ENCODE peak calls at places on chromosome 17, in ten cellular contexts. One of them, this sample, is unnamed.

GRCh38 chr17:792277-792676 is 10.1 kb downstream of the MRM3 start:
- DNase-seq in astrocyte of the spinal cord: no peak
- DNase-seq in PC-3: no peak
- DNase-seq in cardiac fibroblast: no peak
- DNase-seq in neural progenitor cell: no peak
- DNase-seq in AG09319: no peak
- DNase-seq in mucosa of descending colon: no peak
- DNase-seq in Caco-2: no peak
- DNase-seq in cardiac muscle cell: no peak
- DNase-seq in tibial artery: no peak
- DNase-seq in this sample: no peak

GRCh38 chr17:13646411-13646810 is 44.7 kb upstream of the HS3ST3A1 start:
- DNase-seq in astrocyte of the spinal cord: peak; percentile 8
- DNase-seq in PC-3: no peak
- DNase-seq in cardiac fibroblast: no peak
- DNase-seq in neural progenitor cell: no peak
- DNase-seq in AG09319: no peak
- DNase-seq in mucosa of descending colon: no peak
- DNase-seq in Caco-2: no peak
- DNase-seq in cardiac muscle cell: no peak
- DNase-seq in tibial artery: no peak
- DNase-seq in this sample: no peak

GRCh38 chr17:64506576-64507417 is at the start of gene CEP95:
- DNase-seq in astrocyte of the spinal cord: peak; percentile 99
- DNase-seq in PC-3: peak; percentile 96
- DNase-seq in cardiac fibroblast: peak; percentile 99
- DNase-seq in neural progenitor cell: peak; percentile 96
- DNase-seq in AG09319: peak; percentile 99
- DNase-seq in mucosa of descending colon: peak; percentile 95
- DNase-seq in Caco-2: peak; percentile 97
- DNase-seq in cardiac muscle cell: peak; percentile 99
- DNase-seq in tibial artery: peak; percentile 98
- DNase-seq in this sample: peak; percentile 93

GRCh38 chr17:4544656-4545216 is 10.4 kb downstream of the MYBBP1A start:
- DNase-seq in astrocyte of the spinal cord: no peak
- DNase-seq in PC-3: no peak
- DNase-seq in cardiac fibroblast: no peak
- DNase-seq in neural progenitor cell: no peak
- DNase-seq in AG09319: no peak
- DNase-seq in mucosa of descending colon: no peak
- DNase-seq in Caco-2: no peak
- DNase-seq in cardiac muscle cell: no peak
- DNase-seq in tibial artery: no peak
- DNase-seq in this sample: no peak

GRCh38 chr17:142876-143784 is 5.8 kb downstream of the SCGB1C2 start:
- DNase-seq in astrocyte of the spinal cord: no peak
- DNase-seq in PC-3: no peak
- DNase-seq in cardiac fibroblast: no peak
- DNase-seq in neural progenitor cell: no peak
- DNase-seq in AG09319: no peak
- DNase-seq in mucosa of descending colon: no peak
- DNase-seq in Caco-2: peak; percentile 0
- DNase-seq in cardiac muscle cell: no peak
- DNase-seq in tibial artery: peak; percentile 40
- DNase-seq in this sample: no peak

GRCh38 chr17:28338056-28338768 is 2.7 kb downstream of the TNFAIP1 start:
- DNase-seq in astrocyte of the spinal cord: peak; percentile 45
- DNase-seq in PC-3: peak; percentile 14
- DNase-seq in cardiac fibroblast: peak; percentile 78
- DNase-seq in neural progenitor cell: no peak
- DNase-seq in AG09319: no peak
- DNase-seq in mucosa of descending colon: no peak
- DNase-seq in Caco-2: no peak
- DNase-seq in cardiac muscle cell: peak; percentile 61
- DNase-seq in tibial artery: no peak
- DNase-seq in this sample: no peak

GRCh38 chr17:35161281-35161761 is 13.7 kb downstream of the UNC45B start:
- DNase-seq in astrocyte of the spinal cord: no peak
- DNase-seq in PC-3: no peak
- DNase-seq in cardiac fibroblast: no peak
- DNase-seq in neural progenitor cell: no peak
- DNase-seq in AG09319: no peak
- DNase-seq in mucosa of descending colon: no peak
- DNase-seq in Caco-2: no peak
- DNase-seq in cardiac muscle cell: peak; percentile 34
- DNase-seq in tibial artery: peak; percentile 1
- DNase-seq in this sample: no peak

GRCh38 chr17:17819561-17819995 is 17.2 kb downstream of the SREBF1 start:
- DNase-seq in astrocyte of the spinal cord: peak; percentile 95
- DNase-seq in PC-3: peak; percentile 97
- DNase-seq in cardiac fibroblast: peak; percentile 93
- DNase-seq in neural progenitor cell: no peak
- DNase-seq in AG09319: peak; percentile 61
- DNase-seq in mucosa of descending colon: peak; percentile 80
- DNase-seq in Caco-2: no peak
- DNase-seq in cardiac muscle cell: peak; percentile 96
- DNase-seq in tibial artery: no peak
- DNase-seq in this sample: peak; percentile 91

GRCh38 chr17:12688382-12688781 is 22.7 kb downstream of the MYOCD start:
- DNase-seq in astrocyte of the spinal cord: no peak
- DNase-seq in PC-3: no peak
- DNase-seq in cardiac fibroblast: no peak
- DNase-seq in neural progenitor cell: no peak
- DNase-seq in AG09319: no peak
- DNase-seq in mucosa of descending colon: no peak
- DNase-seq in Caco-2: no peak
- DNase-seq in cardiac muscle cell: no peak
- DNase-seq in tibial artery: no peak
- DNase-seq in this sample: no peak

GRCh38 chr17:67610061-67610460 is 107.7 kb upstream of the NOL11 start:
- DNase-seq in astrocyte of the spinal cord: no peak
- DNase-seq in PC-3: no peak
- DNase-seq in cardiac fibroblast: no peak
- DNase-seq in neural progenitor cell: no peak
- DNase-seq in AG09319: no peak
- DNase-seq in mucosa of descending colon: no peak
- DNase-seq in Caco-2: no peak
- DNase-seq in cardiac muscle cell: no peak
- DNase-seq in tibial artery: no peak
- DNase-seq in this sample: no peak

GRCh38 chr17:67606471-67606870 is 111.3 kb upstream of the NOL11 start:
- DNase-seq in astrocyte of the spinal cord: no peak
- DNase-seq in PC-3: peak; percentile 45
- DNase-seq in cardiac fibroblast: peak; percentile 28
- DNase-seq in neural progenitor cell: no peak
- DNase-seq in AG09319: no peak
- DNase-seq in mucosa of descending colon: peak; percentile 64
- DNase-seq in Caco-2: no peak
- DNase-seq in cardiac muscle cell: peak; percentile 49
- DNase-seq in tibial artery: no peak
- DNase-seq in this sample: no peak

GRCh38 chr17:67608691-67609090 is 109.0 kb upstream of the NOL11 start:
- DNase-seq in astrocyte of the spinal cord: peak; percentile 67
- DNase-seq in PC-3: peak; percentile 97
- DNase-seq in cardiac fibroblast: peak; percentile 79
- DNase-seq in neural progenitor cell: no peak
- DNase-seq in AG09319: no peak
- DNase-seq in mucosa of descending colon: no peak
- DNase-seq in Caco-2: no peak
- DNase-seq in cardiac muscle cell: peak; percentile 90
- DNase-seq in tibial artery: no peak
- DNase-seq in this sample: no peak

GRCh38 chr17:67605259-67605912 is 112.3 kb upstream of the NOL11 start:
- DNase-seq in astrocyte of the spinal cord: peak; percentile 56
- DNase-seq in PC-3: no peak
- DNase-seq in cardiac fibroblast: peak; percentile 70
- DNase-seq in neural progenitor cell: no peak
- DNase-seq in AG09319: no peak
- DNase-seq in mucosa of descending colon: no peak
- DNase-seq in Caco-2: no peak
- DNase-seq in cardiac muscle cell: peak; percentile 78
- DNase-seq in tibial artery: no peak
- DNase-seq in this sample: no peak

DNA sequence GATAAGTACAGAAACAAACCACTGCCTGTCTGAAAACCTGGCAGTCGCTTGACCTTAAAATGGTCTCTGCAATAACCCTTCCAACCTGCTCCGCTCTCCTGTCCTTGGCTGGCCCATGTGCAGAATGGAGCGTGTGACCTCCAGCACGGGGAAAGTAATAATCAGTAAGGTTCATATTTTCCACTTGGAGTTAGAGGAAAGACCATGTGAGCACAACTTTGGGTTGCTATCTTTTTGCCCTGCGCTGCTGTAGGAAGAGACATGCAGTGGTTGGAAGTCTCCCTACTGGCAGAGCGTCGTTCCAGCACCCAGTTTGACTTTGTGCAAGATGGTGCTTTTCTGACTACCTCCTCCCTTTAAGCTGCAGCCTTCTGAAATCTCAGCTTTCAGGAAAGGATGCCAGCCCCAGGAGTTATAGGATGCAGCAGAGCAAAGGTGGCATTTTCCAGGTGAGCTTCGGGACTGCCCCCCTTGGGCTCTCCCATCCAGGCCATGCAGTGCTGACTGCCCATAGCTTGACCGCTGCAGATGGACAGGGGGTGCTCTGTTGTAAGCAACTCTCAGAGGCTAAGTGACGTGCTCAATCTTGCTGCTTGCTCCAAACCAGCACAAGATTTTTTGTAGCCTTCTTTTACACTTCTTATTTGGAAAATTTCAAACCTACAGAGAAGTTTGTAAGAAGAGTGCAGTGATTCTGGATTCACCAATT is 110.7 kb upstream of the NOL11 start:
- DNase-seq in astrocyte of the spinal cord: no peak
- DNase-seq in PC-3: no peak
- DNase-seq in cardiac fibroblast: peak; percentile 26
- DNase-seq in neural progenitor cell: no peak
- DNase-seq in AG09319: no peak
- DNase-seq in mucosa of descending colon: no peak
- DNase-seq in Caco-2: no peak
- DNase-seq in cardiac muscle cell: peak; percentile 28
- DNase-seq in tibial artery: no peak
- DNase-seq in this sample: no peak
- TF ChIP-seq CTCF in astrocyte of the spinal cord: no peak
- TF ChIP-seq CTCF in PC-3: no peak
- TF ChIP-seq CTCF in cardiac fibroblast: no peak
- TF ChIP-seq CTCF in neural progenitor cell: no peak
- TF ChIP-seq CTCF in AG09319: no peak
- TF ChIP-seq CTCF in mucosa of descending colon: no peak
- TF ChIP-seq CTCF in Caco-2: no peak
- TF ChIP-seq CTCF in cardiac muscle cell: no peak
- TF ChIP-seq CTCF in tibial artery: no peak
- TF ChIP-seq CTCF in this sample: no peak

DNA sequence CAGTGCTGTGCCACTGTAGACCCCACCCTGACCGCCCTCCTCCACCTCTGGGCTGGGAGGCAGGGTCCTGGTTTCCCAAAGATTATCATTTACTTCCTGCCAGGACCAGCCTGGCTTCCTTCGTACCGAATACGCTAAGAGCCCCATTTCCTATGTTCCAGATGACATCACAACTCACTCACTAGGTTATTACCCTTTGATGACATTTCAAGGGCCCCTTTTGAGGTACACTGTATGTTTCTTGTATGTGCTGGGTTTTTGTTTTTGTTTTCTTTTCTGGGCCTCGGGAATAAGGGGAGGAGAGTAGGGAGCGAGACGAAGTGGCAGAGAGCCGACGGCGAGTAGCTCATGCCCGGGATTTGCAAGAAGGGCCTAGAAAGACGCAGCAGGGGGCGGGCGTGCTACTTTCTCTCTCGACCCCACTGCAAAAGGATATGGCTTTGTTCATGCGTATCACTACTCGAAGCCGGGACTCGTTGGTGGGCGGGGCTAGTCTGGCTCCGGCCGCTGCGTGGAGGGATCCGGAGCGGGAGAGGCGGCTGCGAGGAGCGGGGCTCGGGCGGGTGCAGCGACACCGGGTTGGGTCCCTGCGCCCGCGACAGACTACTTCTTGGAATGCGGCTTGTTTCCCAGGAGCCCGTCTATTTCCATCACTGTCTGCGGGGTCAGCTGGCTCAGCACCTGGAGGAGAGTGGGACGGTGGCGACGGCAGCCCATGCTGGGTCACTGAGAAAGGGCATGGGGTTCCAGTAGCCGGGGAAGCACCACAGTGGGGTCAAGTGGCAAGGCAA is 6.6 kb upstream of the RNF227 start:
- DNase-seq in astrocyte of the spinal cord: peak; percentile 80
- DNase-seq in PC-3: no peak
- DNase-seq in cardiac fibroblast: peak; percentile 88
- DNase-seq in neural progenitor cell: peak; percentile 90
- DNase-seq in AG09319: peak; percentile 41
- DNase-seq in mucosa of descending colon: peak; percentile 92
- DNase-seq in Caco-2: peak; percentile 76
- DNase-seq in cardiac muscle cell: peak; percentile 93
- DNase-seq in tibial artery: peak; percentile 92
- DNase-seq in this sample: peak; percentile 84
- TF ChIP-seq CTCF in astrocyte of the spinal cord: no peak
- TF ChIP-seq CTCF in PC-3: no peak
- TF ChIP-seq CTCF in cardiac fibroblast: no peak
- TF ChIP-seq CTCF in neural progenitor cell: no peak
- TF ChIP-seq CTCF in AG09319: no peak
- TF ChIP-seq CTCF in mucosa of descending colon: no peak
- TF ChIP-seq CTCF in Caco-2: no peak
- TF ChIP-seq CTCF in cardiac muscle cell: peak; percentile 18
- TF ChIP-seq CTCF in tibial artery: no peak
- TF ChIP-seq CTCF in this sample: no peak

GRCh38 chr17:73595068-73595865 is 49.0 kb downstream of the SDK2 start:
- DNase-seq in astrocyte of the spinal cord: no peak
- DNase-seq in PC-3: no peak
- DNase-seq in cardiac fibroblast: no peak
- DNase-seq in neural progenitor cell: peak; percentile 64
- DNase-seq in AG09319: no peak
- DNase-seq in mucosa of descending colon: peak; percentile 59
- DNase-seq in Caco-2: peak; percentile 34
- DNase-seq in cardiac muscle cell: peak; percentile 26
- DNase-seq in tibial artery: no peak
- DNase-seq in this sample: peak; percentile 53
- TF ChIP-seq CTCF in astrocyte of the spinal cord: peak; percentile 32
- TF ChIP-seq CTCF in PC-3: peak; percentile 48
- TF ChIP-seq CTCF in cardiac fibroblast: no peak
- TF ChIP-seq CTCF in neural progenitor cell: peak; percentile 68
- TF ChIP-seq CTCF in AG09319: peak; percentile 33
- TF ChIP-seq CTCF in mucosa of descending colon: no peak
- TF ChIP-seq CTCF in Caco-2: peak; percentile 35
- TF ChIP-seq CTCF in cardiac muscle cell: peak; percentile 38
- TF ChIP-seq CTCF in tibial artery: peak; percentile 18
- TF ChIP-seq CTCF in this sample: peak; percentile 10

DNA sequence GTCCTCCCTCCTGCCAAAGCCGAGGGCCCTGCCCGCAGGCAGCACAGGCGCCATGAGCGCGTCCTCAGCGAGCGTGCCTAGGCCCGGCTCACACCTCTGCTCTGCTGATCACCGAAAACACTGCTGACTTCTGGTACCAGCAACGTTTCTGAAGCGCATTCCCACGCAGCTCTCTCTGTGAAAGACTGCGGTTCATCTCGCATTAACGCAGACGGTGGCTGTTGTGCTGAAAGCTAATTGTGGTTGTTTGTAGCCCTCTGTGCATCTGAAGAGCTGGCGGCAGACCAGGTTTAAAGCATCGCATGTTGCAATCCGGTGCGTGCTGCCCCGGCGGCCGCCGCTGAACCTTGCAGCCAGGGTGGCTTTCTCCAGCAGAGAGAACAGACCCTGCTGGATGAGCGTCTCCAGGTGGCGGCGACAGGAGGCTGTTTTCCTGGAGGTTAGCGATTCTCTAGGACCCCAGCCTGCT is 49.9 kb upstream of the CHMP6 start:
- DNase-seq in astrocyte of the spinal cord: no peak
- DNase-seq in PC-3: no peak
- DNase-seq in cardiac fibroblast: peak; percentile 59
- DNase-seq in neural progenitor cell: no peak
- DNase-seq in AG09319: peak; percentile 50
- DNase-seq in mucosa of descending colon: no peak
- DNase-seq in Caco-2: no peak
- DNase-seq in cardiac muscle cell: peak; percentile 80
- DNase-seq in tibial artery: peak; percentile 64
- DNase-seq in this sample: no peak
- TF ChIP-seq CTCF in astrocyte of the spinal cord: no peak
- TF ChIP-seq CTCF in PC-3: no peak
- TF ChIP-seq CTCF in cardiac fibroblast: no peak
- TF ChIP-seq CTCF in neural progenitor cell: no peak
- TF ChIP-seq CTCF in AG09319: no peak
- TF ChIP-seq CTCF in mucosa of descending colon: no peak
- TF ChIP-seq CTCF in Caco-2: no peak
- TF ChIP-seq CTCF in cardiac muscle cell: no peak
- TF ChIP-seq CTCF in tibial artery: no peak
- TF ChIP-seq CTCF in this sample: no peak

This sample was measured in GM13976.